ENCODE peak calls at places on chromosomes 2 and 18, in five cellular contexts. G is naive thymus-derived CD4-positive, alpha-beta T cell; Y is CD4-positive, CD25-positive, alpha-beta regulatory T cell; W is cardiac muscle cell; X is OCI-LY7. I is an unnamed sample.

GRCh38 chr2:3254438-3254941 is 123.1 kb downstream of the EIPR1 start:
- DNase-seq in Y (no peak), G (no peak), W (no peak), X (peak), I (no peak)

GRCh38 chr2:15346624-15347023 is 214.5 kb downstream of the NBAS start:
- DNase-seq in G (no peak), Y (no peak), X (no peak), W (no peak), I (no peak)

GRCh38 chr2:128716371-128716770 is 397.7 kb upstream of the HS6ST1 start:
- DNase-seq in Y (no peak), G (no peak), X (peak), W (no peak), I (peak)

GRCh38 chr18:67183398-67183797 is 333.1 kb downstream of the DSEL start:
- DNase-seq in X (no peak), W (no peak), Y (no peak), G (no peak), I (no peak)

GRCh38 chr2:3483227-3483985 is 35.9 kb downstream of the ADI1 start:
- DNase-seq in X (no peak), G (peak), W (peak), Y (no peak), I (no peak)

GRCh38 chr2:217370391-217370790 is 510.5 kb upstream of the TNP1 start:
- DNase-seq in G (no peak), Y (no peak), X (no peak), W (no peak), I (peak)

GRCh38 chr18:25284278-25284677 is 67.7 kb downstream of the ZNF521 start:
- DNase-seq in X (no peak), W (no peak), G (no peak), Y (no peak), I (no peak)

GRCh38 chr18:80245781-80246655 is 1.3 kb downstream of the PARD6G start:
- DNase-seq in W (peak), X (no peak), G (no peak), Y (no peak), I (no peak)

GRCh38 chr2:241507430-241508239 is 749 bp downstream of the STK25 start:
- DNase-seq in W (peak), G (peak), Y (peak), X (peak), I (no peak)

GRCh38 chr2:223529676-223530075 is 72.5 kb downstream of the SCG2 start:
- DNase-seq in X (no peak), G (no peak), Y (no peak), W (no peak), I (no peak)

GRCh38 chr18:2907459-2908145 is 60.8 kb downstream of the EMILIN2 start:
- DNase-seq in X (no peak), W (no peak), G (no peak), Y (no peak), I (no peak)

GRCh38 chr2:64212801-64213321 is 68.6 kb upstream of the PELI1 start:
- DNase-seq in Y (no peak), G (no peak), W (no peak), X (peak), I (no peak)

GRCh38 chr2:42639340-42640077 is 71.1 kb downstream of the MTA3 start:
- DNase-seq in Y (no peak), G (no peak), X (no peak), W (no peak), I (no peak)
- H3K4me3 ChIP-seq in Y (no peak), G (no peak), X (no peak), W (no peak), I (peak)

DNA sequence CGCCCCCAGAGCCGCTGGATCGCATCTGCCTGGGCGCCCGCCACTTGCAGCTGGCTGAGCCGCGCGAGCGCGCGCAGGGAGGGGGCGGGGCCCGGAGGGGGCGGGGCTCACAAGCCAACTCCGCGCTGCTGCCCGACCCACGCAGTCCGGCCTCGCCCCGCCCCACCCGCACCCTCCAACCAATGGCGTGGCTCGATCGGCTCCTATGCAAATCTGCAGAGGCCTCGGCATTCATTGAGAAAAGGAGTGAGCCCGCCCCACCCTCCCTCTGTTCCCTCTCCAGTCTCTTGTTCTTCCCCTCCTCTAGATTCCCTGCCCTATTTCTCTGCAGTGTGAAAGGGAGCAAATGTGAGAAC is at the start of gene ALK:
- DNase-seq in X (peak), G (no peak), Y (no peak), W (peak), I (peak)
- H3K4me3 ChIP-seq in X (no peak), G (no peak), Y (no peak), W (peak), I (peak)

DNA sequence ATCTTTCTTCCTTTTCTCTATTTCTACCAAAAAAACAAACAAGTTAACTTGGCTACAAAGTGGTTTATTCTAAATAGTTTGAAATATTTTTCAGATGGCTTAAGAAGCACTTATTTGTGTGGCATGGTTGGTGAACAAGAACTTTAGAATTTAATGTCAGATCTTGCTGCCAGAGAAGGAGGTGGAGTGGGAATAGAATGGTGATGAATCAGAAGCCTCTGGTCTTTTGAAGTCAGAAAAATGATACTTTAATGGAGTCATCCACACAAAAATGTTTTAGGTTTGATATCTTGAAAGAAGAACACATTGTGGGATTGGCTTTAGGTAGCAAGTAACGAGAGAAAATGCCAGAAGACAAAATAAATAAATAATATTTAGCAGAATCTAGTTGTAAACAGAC is 243.1 kb upstream of the FANCL start:
- DNase-seq in G (no peak), W (no peak), X (no peak), Y (no peak), I (no peak)
- H3K4me3 ChIP-seq in G (no peak), W (no peak), X (no peak), Y (no peak), I (no peak)

DNA sequence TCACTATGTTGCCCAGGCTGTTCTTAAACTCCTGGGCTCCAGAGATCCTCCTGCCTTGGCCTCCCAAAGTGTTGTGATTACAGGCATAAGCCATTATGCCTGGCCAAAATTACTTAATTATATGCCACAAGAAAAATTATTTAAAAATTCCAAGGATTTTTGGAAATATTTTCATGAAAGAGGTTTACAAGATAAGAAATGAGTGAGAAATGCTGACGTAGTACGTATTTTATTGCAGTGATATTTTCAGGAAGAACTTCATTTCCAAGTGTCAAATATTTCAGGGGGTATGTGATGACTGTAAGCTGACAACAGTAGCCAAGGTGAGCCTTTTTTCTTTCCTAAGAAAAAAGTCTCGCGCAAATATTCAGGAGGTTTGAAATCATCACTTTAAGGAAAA is 20.8 kb downstream of the NIF3L1 start:
- DNase-seq in Y (no peak), G (no peak), X (no peak), W (no peak), I (no peak)
- H3K4me3 ChIP-seq in Y (no peak), G (no peak), X (no peak), W (no peak), I (no peak)